ENCODE peak calls at places on chromosomes 1 and 21, in seven cellular contexts. K is heart left ventricle, M is vagina, U is uterus, Y is upper lobe of left lung, Z is esophagus squamous epithelium, A is esophagus muscularis mucosa. O is an unnamed sample.

GRCh38 chr1:54866801-54867716 is 19.9 kb downstream of the DHCR24 start:
- DNase-seq in Z (no peak), U (no peak), M (no peak), A (no peak), K (no peak), Y (peak), O (peak)

GRCh38 chr1:244665771-244666217 is 12.9 kb downstream of the DESI2 start:
- DNase-seq in U (no peak), M (no peak), K (no peak), Y (no peak), A (no peak), Z (no peak), O (no peak)

GRCh38 chr1:20648946-20649345 is 12.2 kb downstream of the DDOST start:
- DNase-seq in U (no peak), A (no peak), Z (no peak), K (no peak), M (no peak), Y (no peak), O (no peak)

GRCh38 chr1:82160903-82161302 is 360.2 kb downstream of the ADGRL2 start:
- DNase-seq in A (no peak), M (no peak), K (no peak), Z (no peak), Y (no peak), U (no peak), O (no peak)

GRCh38 chr1:75310067-75310466 is 175.9 kb downstream of the LHX8 start:
- DNase-seq in A (no peak), Y (no peak), M (no peak), K (no peak), U (no peak), Z (no peak), O (no peak)

GRCh38 chr1:171625225-171625624 is 3.2 kb downstream of the MYOCOS start:
- DNase-seq in Y (no peak), Z (no peak), U (no peak), M (no peak), K (no peak), A (no peak), O (no peak)

GRCh38 chr1:230905733-230906132 is 37.4 kb upstream of the C1orf198 start:
- DNase-seq in Z (no peak), A (peak), M (no peak), Y (no peak), K (no peak), U (no peak), O (no peak)

GRCh38 chr1:157993179-157994080 is at the start of gene KIRREL1:
- DNase-seq in K (peak), Z (no peak), A (no peak), U (peak), M (no peak), Y (peak), O (no peak)

GRCh38 chr1:6435129-6435528 is 10.6 kb downstream of the ESPN start:
- DNase-seq in Y (no peak), Z (no peak), U (no peak), A (no peak), K (no peak), M (no peak), O (no peak)

GRCh38 chr1:197776348-197777082 is 1.2 kb upstream of the DENND1B start:
- DNase-seq in A (no peak), Y (no peak), M (no peak), K (no peak), Z (no peak), U (peak), O (no peak)

GRCh38 chr1:39533442-39533841 is 42.0 kb downstream of the BMP8A start:
- DNase-seq in U (no peak), K (no peak), Y (no peak), Z (no peak), M (no peak), A (no peak), O (no peak)

GRCh38 chr21:16496594-16496993 is 766.8 kb downstream of the USP25 start:
- DNase-seq in Y (no peak), Z (no peak), M (no peak), K (no peak), U (no peak), A (no peak), O (no peak)

GRCh38 chr21:35136106-35136505 is 87.0 kb upstream of the RUNX1 start:
- DNase-seq in Y (no peak), K (no peak), A (no peak), Z (no peak), M (no peak), U (no peak), O (no peak)

GRCh38 chr1:22760453-22760852 is 49.8 kb downstream of the EPHB2 start:
- DNase-seq in U (no peak), Y (no peak), Z (no peak), K (no peak), A (no peak), M (no peak), O (no peak)

GRCh38 chr1:43687301-43688108 is 19.8 kb upstream of the ST3GAL3 start:
- DNase-seq in Z (no peak), K (peak), Y (no peak), M (no peak), U (no peak), A (no peak), O (no peak)

GRCh38 chr1:117959364-117959763 is 29.8 kb downstream of the WDR3 start:
- DNase-seq in Z (no peak), U (no peak), Y (no peak), K (no peak), A (no peak), M (no peak), O (no peak)

GRCh38 chr1:220732137-220732536 is 16.0 kb upstream of the MTARC2 start:
- DNase-seq in U (no peak), A (no peak), Z (no peak), K (no peak), Y (no peak), M (no peak), O (no peak)

GRCh38 chr1:230674581-230674980 is 32.3 kb downstream of the COG2 start:
- DNase-seq in K (no peak), A (no peak), Z (no peak), M (no peak), Y (no peak), U (no peak), O (no peak)

GRCh38 chr1:112700290-112701226 is 6.4 kb downstream of the RHOC start:
- DNase-seq in Y (peak), K (peak), Z (peak), A (peak), M (no peak), U (peak), O (peak)

GRCh38 chr1:2821970-2822620 is 20.6 kb upstream of the TTC34 start:
- DNase-seq in K (peak), M (no peak), U (no peak), A (no peak), Z (no peak), Y (peak), O (peak)

GRCh38 chr1:245673920-245674414 is 519.2 kb downstream of the KIF26B start:
- DNase-seq in Z (no peak), Y (no peak), K (no peak), A (no peak), M (no peak), U (no peak), O (no peak)

GRCh38 chr1:10263450-10264082 is 53.2 kb downstream of the KIF1B start:
- DNase-seq in A (no peak), U (no peak), M (no peak), K (no peak), Y (peak), Z (no peak), O (no peak)

GRCh38 chr1:170168263-170168662 is 22.5 kb downstream of the NTMT2 start:
- DNase-seq in M (no peak), U (no peak), K (no peak), Z (no peak), A (no peak), Y (no peak), O (no peak)

GRCh38 chr1:31257213-31257612 is 17.5 kb upstream of the NKAIN1 start:
- DNase-seq in Z (no peak), Y (no peak), M (no peak), U (no peak), K (no peak), A (no peak), O (no peak)

GRCh38 chr1:79811173-79811572 is 804.6 kb upstream of the ADGRL4 start:
- DNase-seq in U (no peak), Z (no peak), M (no peak), K (no peak), A (no peak), Y (no peak), O (no peak)

DNA sequence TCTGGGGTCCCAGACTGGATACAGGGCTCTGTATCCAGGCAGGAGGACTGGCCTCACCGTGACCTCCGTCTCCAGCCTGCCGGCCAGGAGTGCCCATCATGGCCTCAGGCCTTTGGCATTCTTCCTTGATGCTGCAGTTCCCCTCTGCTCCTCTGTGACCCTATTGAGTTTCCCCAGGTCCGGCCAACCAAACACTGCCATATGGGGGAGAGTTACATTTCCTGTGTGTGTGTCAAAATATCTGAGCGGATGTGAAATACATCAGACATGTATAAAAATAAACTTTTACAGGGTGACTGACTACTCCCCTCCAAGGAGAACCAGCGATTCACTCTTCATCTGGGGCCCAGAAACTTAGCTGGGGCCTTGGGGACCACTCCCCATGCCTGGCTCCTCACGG is 10.2 kb upstream of the UBL4B start:
- DNase-seq in K (no peak), M (no peak), Z (no peak), A (no peak), U (no peak), Y (no peak), O (no peak)
- TF ChIP-seq POLR2A in K (no peak), M (no peak), Z (no peak), A (no peak), U (no peak), Y (no peak), O (no peak)

DNA sequence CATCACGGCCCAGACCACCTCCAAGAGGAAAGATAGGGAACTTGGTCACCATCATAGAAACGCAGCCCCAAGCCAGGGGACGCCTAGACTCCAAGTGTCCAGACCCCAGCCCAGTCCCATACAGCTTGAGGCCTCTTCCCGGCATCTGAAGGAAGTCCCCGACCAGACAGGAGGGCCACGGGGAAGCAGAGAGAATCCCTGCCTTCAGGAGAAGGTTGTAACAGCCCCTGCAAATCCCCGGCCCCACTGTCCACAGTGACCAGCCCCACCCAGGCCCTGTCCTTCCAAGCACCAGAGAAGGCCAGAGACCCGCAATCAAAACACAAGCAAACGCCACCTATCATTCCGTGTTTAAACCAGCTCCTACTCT is 1.7 kb downstream of the SLC19A1 start:
- DNase-seq in U (peak), Y (peak), M (no peak), Z (no peak), A (no peak), K (no peak), O (no peak)
- H3K4me3 ChIP-seq in U (no peak), Y (no peak), M (no peak), Z (no peak), A (no peak), K (no peak), O (no peak)

DNA sequence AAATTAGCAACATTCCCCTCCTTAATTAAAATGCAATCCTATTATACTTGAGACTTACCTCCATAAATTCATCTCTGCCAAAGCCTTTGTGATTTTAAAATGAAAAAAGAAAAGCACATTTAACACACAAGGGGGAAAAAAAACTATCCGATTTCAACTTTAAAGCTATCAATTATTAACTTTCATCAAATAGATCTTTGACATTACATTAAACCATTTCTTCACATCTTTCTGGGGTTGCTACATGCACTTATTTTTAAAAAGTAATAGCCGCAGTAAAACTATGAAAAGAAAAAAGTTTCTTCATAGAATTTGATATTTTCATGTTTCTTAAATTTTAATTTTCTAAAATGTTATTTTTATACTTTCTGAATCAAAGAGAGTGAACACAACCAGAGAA is 71.0 kb downstream of the EVI5 start:
- DNase-seq in Z (no peak), A (no peak), Y (no peak), U (no peak), K (no peak), M (no peak), O (no peak)
- H3K27ac ChIP-seq in Z (no peak), A (no peak), Y (no peak), U (no peak), K (no peak), M (no peak), O (peak)

DNA sequence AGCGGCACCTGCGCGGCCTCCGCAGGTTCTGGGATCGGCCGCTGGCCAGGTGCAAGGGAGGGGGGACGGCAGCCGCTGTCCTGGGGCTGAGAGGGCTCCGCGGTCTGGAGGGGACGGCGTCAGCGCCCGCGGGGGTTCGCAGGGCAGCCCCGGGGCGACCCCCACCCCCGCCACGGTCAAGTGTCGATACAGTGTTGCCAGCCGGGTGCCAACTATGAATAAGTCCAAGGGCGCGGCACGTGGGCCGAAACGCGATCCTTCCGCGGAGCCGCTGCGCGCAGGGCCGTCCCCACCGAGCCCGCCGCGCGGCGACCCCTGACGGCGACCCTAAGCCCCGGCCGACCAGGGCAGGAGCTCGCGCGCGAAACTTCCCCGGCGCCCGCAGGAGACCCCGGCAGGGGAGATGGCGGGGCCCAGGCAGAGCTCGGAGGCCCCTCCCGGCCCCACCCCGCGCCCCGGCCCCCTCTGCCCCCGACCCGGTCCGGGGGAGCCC is 664 bp upstream of the AGPAT3 start:
- DNase-seq in A (no peak), Z (no peak), U (no peak), Y (no peak), K (peak), M (no peak), O (peak)
- TF ChIP-seq POLR2A in A (no peak), Z (peak), U (no peak), Y (peak), K (peak), M (no peak), O (peak)

DNA sequence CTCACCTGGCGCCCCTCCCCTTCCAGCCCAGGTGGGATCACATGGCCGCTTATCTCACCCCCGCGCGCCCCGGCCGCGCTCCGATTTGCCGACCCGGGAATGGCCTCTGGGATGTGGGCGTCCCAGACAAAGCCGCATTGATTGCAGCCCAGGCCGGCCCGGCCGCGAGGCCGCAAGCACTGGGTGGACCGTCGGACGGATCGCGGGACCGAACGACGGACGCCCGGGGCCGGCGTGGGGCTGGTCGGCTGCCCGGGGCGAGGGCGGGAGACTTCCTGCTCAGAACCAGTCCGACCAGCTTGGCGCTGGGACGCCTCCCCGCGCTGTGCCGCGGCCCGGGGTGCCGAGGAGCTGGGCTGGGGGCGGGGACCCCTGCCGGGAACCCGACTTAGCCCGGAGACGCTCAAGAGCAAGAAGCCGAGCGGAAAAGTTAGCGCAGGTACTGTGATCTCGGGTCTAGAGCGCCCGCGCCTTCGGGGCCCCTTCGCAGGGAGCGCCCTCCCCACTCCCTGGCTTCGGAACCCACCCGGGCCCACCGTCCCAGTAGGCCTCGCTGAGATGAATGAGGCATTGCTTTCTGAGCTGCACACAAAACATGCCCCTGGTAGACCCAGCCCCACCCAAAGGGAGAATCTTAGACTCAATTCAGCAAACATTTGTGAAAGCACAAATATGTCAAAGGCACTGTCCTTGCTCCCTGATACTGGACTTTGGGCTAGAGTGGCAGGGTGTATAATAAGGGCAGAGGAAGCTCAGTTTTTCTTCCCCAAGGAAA is 415 bp upstream of the LAD1 start:
- DNase-seq in A (no peak), K (no peak), Y (peak), U (no peak), M (no peak), Z (no peak), O (peak)
- H3K4me3 ChIP-seq in A (peak), K (peak), Y (peak), U (no peak), M (peak), Z (peak), O (peak)

DNA sequence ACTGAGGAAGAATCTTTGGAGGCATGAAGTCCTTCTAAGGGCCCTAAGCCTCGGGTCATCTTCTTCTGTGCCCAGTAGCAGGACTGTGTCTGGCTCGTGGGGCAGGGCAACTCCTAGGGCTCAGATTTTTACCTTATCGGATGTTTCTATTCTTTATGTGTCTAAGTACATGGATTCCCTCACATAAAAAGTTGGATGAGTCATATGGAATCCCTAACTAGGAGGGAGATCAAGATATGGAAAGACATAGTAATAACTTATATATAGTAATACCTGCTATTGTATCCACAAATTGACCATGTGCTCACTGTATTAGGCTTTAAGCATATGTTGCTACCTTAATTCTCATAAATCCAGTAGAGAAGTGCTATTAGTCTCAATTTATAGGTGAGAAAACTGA is 364.5 kb upstream of the CAMK1G start:
- DNase-seq in Y (no peak), K (no peak), A (no peak), Z (no peak), U (no peak), M (no peak), O (no peak)
- H3K27ac ChIP-seq in Y (no peak), K (no peak), A (no peak), Z (peak), U (no peak), M (no peak), O (no peak)

GRCh38 chr1:150364231-150365003 is 470 bp downstream of the RPRD2 start:
- DNase-seq in K (peak), M (no peak), U (peak), Z (no peak), Y (peak), A (peak), O (peak)
- TF ChIP-seq POLR2A in K (no peak), M (no peak), U (no peak), Z (peak), Y (peak), A (peak), O (peak)

DNA sequence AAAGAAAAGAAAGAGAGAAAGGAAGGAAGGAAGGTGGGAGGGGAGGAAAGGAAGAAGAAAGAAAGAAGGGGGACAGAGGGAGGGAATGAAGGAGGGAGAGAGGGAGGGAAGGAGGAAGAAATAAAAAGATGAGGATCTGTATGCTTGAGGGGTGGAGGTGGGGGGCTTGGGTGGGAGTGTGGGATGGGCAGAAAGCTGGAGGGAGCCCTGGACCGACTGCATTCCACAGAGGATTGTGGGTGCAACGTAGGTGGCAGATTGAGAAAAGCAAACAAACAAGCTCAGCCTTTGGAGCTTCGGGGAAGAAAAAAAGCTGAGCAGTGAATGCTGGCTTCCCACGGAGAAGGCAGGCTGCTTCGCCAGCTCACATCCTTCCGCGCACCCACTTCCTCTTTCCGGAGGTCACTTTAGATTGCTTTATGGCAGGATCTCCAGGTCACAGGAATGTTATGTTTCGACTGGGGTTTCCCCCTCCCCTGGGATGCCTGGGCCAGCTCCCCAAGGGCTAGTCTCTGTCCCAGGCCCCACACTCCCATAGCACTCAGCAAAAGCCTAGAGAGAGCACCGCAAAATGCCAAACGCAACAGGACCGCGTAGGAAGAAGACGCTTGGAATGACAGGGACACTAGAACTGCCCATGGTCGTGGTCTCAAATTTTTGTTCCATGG is 20.7 kb upstream of the LGALS8 start:
- DNase-seq in Y (peak), Z (no peak), U (no peak), M (no peak), K (peak), A (no peak), O (peak)
- H3K4me3 ChIP-seq in Y (peak), Z (peak), U (no peak), M (peak), K (peak), A (peak), O (peak)

GRCh38 chr1:114462963-114463362 is 48.0 kb downstream of the TRIM33 start:
- DNase-seq in U (no peak), M (no peak), Y (no peak), Z (no peak), K (no peak), A (no peak), O (no peak)
- H3K27ac ChIP-seq in U (no peak), M (no peak), Y (no peak), Z (no peak), K (no peak), A (no peak), O (no peak)

GRCh38 chr1:226738995-226739695 is at the start of gene ITPKB:
- DNase-seq in K (peak), Y (peak), Z (no peak), U (peak), A (peak), M (no peak), O (no peak)
- TF ChIP-seq POLR2A in K (peak), Y (no peak), Z (peak), U (peak), A (peak), M (no peak), O (no peak)